ENCODE peak calls at places on chromosome 12, in five cellular contexts. F is heart left ventricle, I is lung, Q is upper lobe of left lung, S is A549. W is an unnamed sample.

GRCh38 chr12:76018672-76019071 is 12.9 kb downstream of the PHLDA1 start:
- ATAC-seq in I (peak), F (no peak), S (no peak), Q (peak), W (no peak)

GRCh38 chr12:108616941-108617858 is 16.5 kb downstream of the SELPLG start:
- ATAC-seq in Q (peak), F (peak), S (peak), I (no peak), W (no peak)

GRCh38 chr12:80353254-80353653 is 90.8 kb upstream of the PTPRQ start:
- ATAC-seq in Q (no peak), F (no peak), I (no peak), S (no peak), W (no peak)

GRCh38 chr12:132069336-132069985 is 74.7 kb downstream of the DDX51 start:
- ATAC-seq in S (peak), I (no peak), Q (peak), F (no peak), W (no peak)

GRCh38 chr12:2364566-2365165 is 311.9 kb downstream of the CACNA1C start:
- ATAC-seq in F (no peak), Q (no peak), S (no peak), I (no peak), W (no peak)

GRCh38 chr12:53078425-53079225 is 565 bp downstream of the SPRYD3 start:
- ATAC-seq in S (peak), Q (peak), F (no peak), I (no peak), W (no peak)

GRCh38 chr12:1099158-1099557 is 108.1 kb downstream of the ERC1 start:
- ATAC-seq in Q (no peak), F (no peak), I (no peak), S (no peak), W (no peak)

GRCh38 chr12:48198619-48198973 is 4.5 kb downstream of the OR10AD1 start:
- ATAC-seq in S (peak), I (peak), Q (peak), F (peak), W (peak)

GRCh38 chr12:111699-112591 is 45.4 kb downstream of the IQSEC3 start:
- ATAC-seq in S (no peak), Q (no peak), F (peak), I (no peak), W (no peak)

GRCh38 chr12:42589465-42590323 is at the start of gene PRICKLE1:
- ATAC-seq in Q (peak), S (peak), I (peak), F (peak), W (peak)

GRCh38 chr12:78149459-78149858 is 318.8 kb downstream of the NAV3 start:
- ATAC-seq in I (no peak), F (no peak), Q (no peak), S (no peak), W (no peak)

GRCh38 chr12:120230974-120231315 is 30.0 kb upstream of the RPLP0 start:
- ATAC-seq in Q (no peak), F (no peak), S (peak), I (no peak), W (no peak)

GRCh38 chr12:29688914-29689313 is 94.8 kb downstream of the TMTC1 start:
- ATAC-seq in Q (no peak), S (no peak), I (no peak), F (peak), W (no peak)

GRCh38 chr12:124032265-124032886 is 59.4 kb downstream of the ZNF664 start:
- ATAC-seq in S (peak), Q (no peak), F (peak), I (peak), W (no peak)

GRCh38 chr12:77685112-77685511 is 145.6 kb upstream of the NAV3 start:
- ATAC-seq in Q (no peak), S (peak), F (peak), I (no peak), W (no peak)

GRCh38 chr12:93743999-93744689 is 67.0 kb downstream of the CRADD start:
- ATAC-seq in F (no peak), Q (no peak), S (no peak), I (no peak), W (no peak)

GRCh38 chr12:126607867-126608266 is 1542.6 kb downstream of the AACS start:
- ATAC-seq in I (no peak), F (no peak), S (no peak), Q (no peak), W (no peak)

GRCh38 chr12:124921200-124922008 is 7.0 kb upstream of the UBC start:
- ATAC-seq in I (no peak), Q (no peak), S (peak), F (no peak), W (no peak)

GRCh38 chr12:62272936-62273552 is 12.8 kb downstream of the USP15 start:
- ATAC-seq in Q (no peak), F (no peak), I (no peak), S (no peak), W (no peak)

GRCh38 chr12:64746663-64747062 is 12.5 kb downstream of the GNS start:
- ATAC-seq in Q (no peak), I (no peak), F (no peak), S (no peak), W (no peak)

GRCh38 chr12:121781751-121782615 is 11.5 kb downstream of the RHOF start:
- ATAC-seq in F (peak), I (no peak), S (peak), Q (no peak), W (peak)

GRCh38 chr12:132065203-132065602 is 78.9 kb downstream of the DDX51 start:
- ATAC-seq in I (no peak), S (no peak), F (no peak), Q (no peak), W (no peak)

GRCh38 chr12:56230449-56231183 is 765 bp downstream of the SLC39A5 start:
- ATAC-seq in I (no peak), Q (no peak), S (peak), F (no peak), W (no peak)

GRCh38 chr12:132173135-132174014 is 29.1 kb downstream of the NOC4L start:
- ATAC-seq in F (no peak), I (no peak), Q (no peak), S (no peak), W (no peak)

GRCh38 chr12:123149088-123149827 is 1.6 kb downstream of the PITPNM2 start:
- ATAC-seq in Q (no peak), I (no peak), F (peak), S (peak), W (no peak)

GRCh38 chr12:113473942-113474341 is 2.3 kb upstream of the LHX5 start:
- ATAC-seq in F (no peak), Q (no peak), I (no peak), S (peak), W (no peak)

GRCh38 chr12:65362231-65362630 is 83.7 kb downstream of the MSRB3 start:
- ATAC-seq in I (no peak), S (no peak), F (no peak), Q (no peak), W (no peak)

GRCh38 chr12:48486679-48487078 is 4.4 kb downstream of the C12orf54 start:
- ATAC-seq in F (no peak), Q (no peak), I (no peak), S (no peak), W (no peak)

GRCh38 chr12:23504641-23505399 is 444.6 kb downstream of the SOX5 start:
- ATAC-seq in I (no peak), F (no peak), Q (no peak), S (no peak), W (no peak)

GRCh38 chr12:21500786-21501257 is 613 bp downstream of the RECQL start:
- ATAC-seq in F (no peak), S (peak), Q (no peak), I (no peak), W (no peak)

GRCh38 chr12:79344855-79345840 is 345.6 kb downstream of the PAWR start:
- ATAC-seq in F (peak), S (peak), Q (no peak), I (no peak), W (no peak)

DNA sequence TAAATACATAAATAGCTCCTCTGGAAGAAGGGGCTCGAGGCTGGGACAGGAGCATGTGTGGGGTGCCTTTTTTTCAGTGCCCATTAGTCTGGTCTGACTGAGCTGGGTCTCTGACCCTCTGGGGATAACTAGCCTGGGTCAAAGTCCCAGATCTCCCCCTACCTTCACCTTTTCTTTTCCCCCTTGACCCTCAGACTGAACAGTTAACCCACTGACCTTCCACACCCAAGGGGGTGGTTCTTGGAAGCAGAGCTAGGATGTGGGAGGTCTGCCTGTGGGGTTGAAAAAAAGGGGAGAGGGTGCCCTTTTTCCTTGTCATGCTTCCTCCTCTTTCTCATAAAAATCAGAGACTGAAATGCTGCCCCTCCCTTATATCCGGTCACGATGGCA is 925 bp upstream of the GLI1 start:
- ATAC-seq in F (no peak), I (no peak), Q (no peak), S (no peak), W (no peak)
- H3K4me3 ChIP-seq in F (peak), I (no peak), Q (peak), S (peak), W (peak)

GRCh38 chr12:105347486-105347885 is 17.0 kb downstream of the C12orf75 start:
- ATAC-seq in Q (no peak), S (no peak), F (no peak), I (no peak), W (no peak)

GRCh38 chr12:105343836-105344235 is 13.3 kb downstream of the C12orf75 start:
- ATAC-seq in I (no peak), F (no peak), S (no peak), Q (no peak), W (no peak)

GRCh38 chr12:105338954-105339353 is 8.5 kb downstream of the C12orf75 start:
- ATAC-seq in S (no peak), I (no peak), Q (no peak), F (no peak), W (no peak)

GRCh38 chr12:105341010-105341409 is 10.5 kb downstream of the C12orf75 start:
- ATAC-seq in Q (no peak), F (no peak), S (no peak), I (no peak), W (no peak)

DNA sequence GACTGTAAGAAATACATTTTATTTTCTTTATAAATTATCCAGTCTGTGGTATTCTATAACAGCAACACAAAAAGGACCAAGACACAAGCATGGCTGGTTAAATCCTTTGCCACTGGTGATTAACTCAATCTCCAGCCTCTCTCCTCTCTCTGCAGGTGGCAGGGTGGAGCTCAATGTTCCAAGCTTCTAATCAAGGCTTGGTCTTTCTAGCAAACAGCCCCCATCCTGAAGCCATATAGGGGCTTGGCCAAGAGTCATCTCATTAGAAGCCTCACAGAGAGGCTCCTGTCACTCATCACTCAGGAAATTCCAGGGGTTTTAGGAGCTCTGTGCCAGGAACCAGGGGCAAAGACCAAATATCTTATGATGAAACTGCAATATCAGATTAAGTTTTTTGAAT is 12.0 kb downstream of the C12orf75 start:
- ATAC-seq in F (no peak), Q (no peak), I (no peak), S (no peak), W (no peak)
- TF ChIP-seq CTCF in F (no peak), Q (no peak), I (no peak), S (no peak), W (no peak)

DNA sequence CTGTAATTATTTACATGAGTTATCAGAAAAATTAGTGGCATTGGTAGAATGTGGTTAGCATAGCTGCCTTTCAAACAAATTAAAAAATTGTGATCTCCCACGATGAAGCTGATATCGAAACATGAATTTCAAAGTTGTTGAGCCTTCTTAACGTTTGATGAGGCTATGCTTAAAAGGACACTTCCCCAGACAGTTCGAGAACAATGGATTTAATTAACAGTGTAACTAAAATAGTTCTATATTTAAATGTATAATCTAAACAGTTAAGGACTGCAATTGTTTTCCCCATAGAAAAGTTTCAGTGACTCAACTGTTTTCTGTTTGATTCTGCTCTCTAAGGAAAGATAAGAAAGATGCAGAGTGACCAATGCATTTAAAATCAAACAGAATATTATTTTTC is 1.6 kb downstream of the CLEC2B start:
- ATAC-seq in S (no peak), Q (no peak), I (no peak), F (no peak), W (no peak)
- H3K4me3 ChIP-seq in S (no peak), Q (peak), I (no peak), F (peak), W (peak)

GRCh38 chr12:58419182-58419760 is 477.9 kb downstream of the ATP23 start:
- ATAC-seq in I (no peak), S (no peak), F (no peak), Q (no peak), W (no peak)

GRCh38 chr12:58415716-58416115 is 474.3 kb downstream of the ATP23 start:
- ATAC-seq in I (no peak), Q (no peak), S (peak), F (no peak), W (no peak)

GRCh38 chr12:58413794-58414193 is 472.4 kb downstream of the ATP23 start:
- ATAC-seq in I (no peak), S (peak), Q (no peak), F (no peak), W (no peak)

GRCh38 chr12:58414398-58414871 is 473.1 kb downstream of the ATP23 start:
- ATAC-seq in Q (no peak), I (no peak), S (peak), F (no peak), W (no peak)

GRCh38 chr12:58416211-58416610 is 474.8 kb downstream of the ATP23 start:
- ATAC-seq in Q (no peak), S (peak), I (no peak), F (no peak), W (no peak)
- TF ChIP-seq CTCF in Q (no peak), S (peak), I (no peak), F (no peak), W (no peak)

DNA sequence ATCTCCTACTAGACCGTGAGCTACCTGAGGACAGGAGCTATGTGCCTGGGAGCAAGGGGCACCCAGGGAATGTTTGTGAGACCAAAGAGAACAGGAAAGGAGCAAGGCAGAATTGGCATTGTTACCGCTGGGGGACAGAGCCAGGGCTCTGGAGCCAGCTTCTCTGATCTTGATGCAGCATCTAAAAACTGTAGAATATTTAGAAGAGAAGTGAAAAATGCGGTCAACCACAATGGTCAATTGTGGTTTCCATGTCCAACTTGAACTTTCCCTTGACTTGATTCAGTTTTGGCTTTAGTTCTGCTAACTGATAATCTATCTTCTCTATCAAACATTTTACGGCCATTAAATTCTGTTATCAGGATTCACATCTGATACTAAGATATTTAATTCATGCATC is 201.2 kb downstream of the ANO4 start:
- ATAC-seq in I (no peak), Q (no peak), S (no peak), F (no peak), W (no peak)
- H3K4me3 ChIP-seq in I (no peak), Q (no peak), S (no peak), F (no peak), W (no peak)

GRCh38 chr12:6538420-6539275 is 4.3 kb downstream of the GAPDH start:
- ATAC-seq in F (no peak), I (no peak), S (peak), Q (no peak), W (no peak)

GRCh38 chr12:6540181-6540877 is 6.0 kb downstream of the GAPDH start:
- ATAC-seq in I (peak), Q (peak), S (peak), F (peak), W (peak)

GRCh38 chr12:6541371-6542165 is 7.3 kb downstream of the GAPDH start:
- ATAC-seq in F (no peak), Q (no peak), S (no peak), I (no peak), W (no peak)

GRCh38 chr12:6536894-6537579 is 2.7 kb downstream of the GAPDH start:
- ATAC-seq in I (no peak), F (no peak), Q (no peak), S (no peak), W (no peak)

GRCh38 chr12:6539276-6540134 is 5.2 kb downstream of the GAPDH start:
- ATAC-seq in S (peak), Q (no peak), F (peak), I (no peak), W (no peak)
- TF ChIP-seq CTCF in S (no peak), Q (no peak), F (no peak), I (no peak), W (no peak)

DNA sequence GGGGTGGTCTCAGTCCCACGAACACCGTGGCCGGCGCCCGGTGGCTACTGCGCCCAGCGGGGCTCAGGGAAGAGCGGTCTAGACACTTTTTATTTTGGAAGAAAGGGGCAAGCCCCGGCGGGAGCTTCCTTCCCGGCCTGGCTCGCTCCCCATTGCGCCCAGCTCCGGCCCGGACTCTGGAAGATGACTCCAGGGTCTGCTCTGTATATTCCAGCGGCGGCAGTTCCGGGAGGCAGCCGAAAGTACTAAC is 225.1 kb upstream of the CRY1 start:
- ATAC-seq in Q (peak), F (no peak), S (peak), I (no peak), W (no peak)
- H3K4me3 ChIP-seq in Q (peak), F (peak), S (peak), I (peak), W (no peak)

DNA sequence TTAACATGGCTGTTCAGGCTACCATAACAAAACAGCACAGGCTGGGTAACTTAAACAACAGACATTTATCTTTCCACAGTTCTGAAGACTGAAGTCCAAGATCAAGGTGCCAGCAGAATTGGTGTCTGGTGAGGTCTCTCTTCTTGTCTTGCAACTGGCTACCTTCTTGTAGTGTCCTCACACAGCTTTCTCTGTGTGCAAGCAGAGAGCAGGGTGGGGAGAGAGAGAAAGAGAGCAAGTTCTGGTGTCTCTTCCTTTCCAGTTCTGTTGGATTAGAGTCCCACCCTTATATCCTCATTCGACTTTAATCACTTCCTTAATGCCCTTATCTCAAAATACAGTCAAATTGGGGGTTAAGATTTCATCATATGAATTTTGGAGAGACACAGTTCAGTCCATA is 40.8 kb downstream of the DYRK2 start:
- ATAC-seq in I (no peak), S (no peak), F (no peak), Q (no peak), W (no peak)
- TF ChIP-seq CTCF in I (no peak), S (no peak), F (no peak), Q (no peak), W (no peak)